ENCODE peak calls at places on chromosome 15, in ten cellular contexts. G, W, P, H, T, D, V, C, N and E are unnamed samples.

GRCh38 chr15:43168192-43169107 is 16.8 kb upstream of the CCNDBP1 start:
- DNase-seq in G (no peak), W (no peak), P (no peak), H (peak; percentile 82), T (peak; percentile 7), D (peak; percentile 47), V (no peak), C (no peak), N (no peak), E (no peak)

GRCh38 chr15:36775209-36775608 is 195.8 kb downstream of the CDIN1 start:
- DNase-seq in G (no peak), W (no peak), P (no peak), H (no peak), T (no peak), D (no peak), V (no peak), C (no peak), N (no peak), E (no peak)

GRCh38 chr15:42159381-42160015 is 3.1 kb upstream of the PLA2G4F start:
- DNase-seq in G (no peak), W (peak; percentile 70), P (no peak), H (no peak), T (no peak), D (no peak), V (no peak), C (no peak), N (peak; percentile 80), E (no peak)

GRCh38 chr15:51499379-51499976 is 123.1 kb downstream of the DMXL2 start:
- DNase-seq in G (peak; percentile 5), W (no peak), P (peak; percentile 45), H (peak; percentile 37), T (no peak), D (peak; percentile 53), V (no peak), C (peak; percentile 59), N (no peak), E (no peak)

GRCh38 chr15:93072440-93073394 is 16.3 kb downstream of the RGMA start:
- DNase-seq in G (peak; percentile 96), W (peak; percentile 88), P (peak; percentile 38), H (peak; percentile 67), T (peak; percentile 56), D (peak; percentile 75), V (no peak), C (no peak), N (peak; percentile 89), E (no peak)

GRCh38 chr15:91508633-91509032 is 344.9 kb upstream of the SLCO3A1 start:
- DNase-seq in G (no peak), W (no peak), P (no peak), H (peak; percentile 17), T (no peak), D (no peak), V (no peak), C (no peak), N (no peak), E (no peak)

GRCh38 chr15:71380345-71380744 is 265.1 kb downstream of the THSD4 start:
- DNase-seq in G (no peak), W (no peak), P (no peak), H (no peak), T (no peak), D (no peak), V (no peak), C (no peak), N (no peak), E (no peak)

GRCh38 chr15:37054336-37054735 is 46.0 kb downstream of the MEIS2 start:
- DNase-seq in G (no peak), W (no peak), P (no peak), H (no peak), T (no peak), D (no peak), V (no peak), C (no peak), N (no peak), E (no peak)

GRCh38 chr15:89409993-89410767 is 75.6 kb upstream of the POLG start:
- DNase-seq in G (no peak), W (no peak), P (no peak), H (no peak), T (no peak), D (no peak), V (no peak), C (no peak), N (no peak), E (no peak)

GRCh38 chr15:31587583-31587982 is 260.9 kb downstream of the KLF13 start:
- DNase-seq in G (no peak), W (no peak), P (no peak), H (no peak), T (no peak), D (no peak), V (no peak), C (no peak), N (no peak), E (no peak)

GRCh38 chr15:56739964-56740640 is 6.8 kb upstream of the ZNF280D start:
- DNase-seq in G (no peak), W (no peak), P (peak; percentile 36), H (peak; percentile 45), T (no peak), D (no peak), V (no peak), C (no peak), N (no peak), E (no peak)

GRCh38 chr15:48644827-48645557 is 517 bp downstream of the FBN1 start:
- DNase-seq in G (peak; percentile 86), W (peak; percentile 57), P (no peak), H (peak; percentile 86), T (peak; percentile 78), D (peak; percentile 65), V (no peak), C (peak; percentile 68), N (peak; percentile 49), E (no peak)

GRCh38 chr15:69888406-69888805 is 209.3 kb downstream of the TLE3 start:
- DNase-seq in G (no peak), W (no peak), P (no peak), H (no peak), T (no peak), D (no peak), V (no peak), C (no peak), N (no peak), E (no peak)

GRCh38 chr15:100902436-100903190 is 16.5 kb upstream of the LRRK1 start:
- DNase-seq in G (peak; percentile 89), W (peak; percentile 58), P (peak; percentile 52), H (no peak), T (no peak), D (peak; percentile 83), V (no peak), C (peak; percentile 21), N (peak; percentile 65), E (no peak)

GRCh38 chr15:74022706-74023470 is 28.4 kb downstream of the PML start:
- DNase-seq in G (no peak), W (no peak), P (no peak), H (no peak), T (no peak), D (no peak), V (no peak), C (no peak), N (no peak), E (no peak)

GRCh38 chr15:80203361-80203885 is 48.6 kb downstream of the CTXND1 start:
- DNase-seq in G (peak; percentile 38), W (no peak), P (no peak), H (no peak), T (no peak), D (no peak), V (no peak), C (no peak), N (no peak), E (no peak)

GRCh38 chr15:69017978-69018377 is 3.5 kb downstream of the NOX5 start:
- DNase-seq in G (no peak), W (no peak), P (no peak), H (no peak), T (no peak), D (no peak), V (no peak), C (no peak), N (no peak), E (no peak)

GRCh38 chr15:37764733-37765191 is 169.7 kb upstream of the TMCO5A start:
- DNase-seq in G (peak; percentile 63), W (no peak), P (peak; percentile 59), H (peak; percentile 77), T (no peak), D (peak; percentile 39), V (peak; percentile 0), C (no peak), N (no peak), E (no peak)

GRCh38 chr15:99029358-99029871 is 21.8 kb upstream of the PGPEP1L start:
- DNase-seq in G (peak; percentile 47), W (no peak), P (no peak), H (peak; percentile 25), T (no peak), D (peak; percentile 45), V (no peak), C (no peak), N (no peak), E (no peak)

GRCh38 chr15:29962404-29962803 is 120.4 kb upstream of the GOLGA8J start:
- DNase-seq in G (no peak), W (no peak), P (no peak), H (no peak), T (no peak), D (no peak), V (no peak), C (no peak), N (no peak), E (no peak)

GRCh38 chr15:82177291-82178010 is 85.1 kb downstream of the EFL1 start:
- DNase-seq in G (no peak), W (no peak), P (peak; percentile 52), H (peak; percentile 75), T (no peak), D (peak; percentile 21), V (no peak), C (no peak), N (no peak), E (no peak)